ENCODE peak calls at places on chromosomes 16 and 17, in nine cellular contexts. One of them, this sample, is unnamed.

GRCh38 chr17:54932711-54933110 is 32.1 kb downstream of the TOM1L1 start:
- DNase-seq in stimulated activated CD8-positive, alpha-beta memory T cell treated with anti-CD3 and anti-CD28 coated beads, Interleukin-7, amount 100 ng/mL, for 1 hour: no peak
- DNase-seq in foreskin fibroblast: peak
- DNase-seq in astrocyte of the cerebellum: peak
- DNase-seq in SK-N-SH: no peak
- DNase-seq in HFF-Myc: no peak
- DNase-seq in NT2/D1: no peak
- DNase-seq in uterus: no peak
- DNase-seq in endothelial cell of umbilical vein: no peak
- DNase-seq in this sample: no peak

GRCh38 chr16:5056347-5056746 is 9.4 kb downstream of the C16orf89 start:
- DNase-seq in stimulated activated CD8-positive, alpha-beta memory T cell treated with anti-CD3 and anti-CD28 coated beads, Interleukin-7, amount 100 ng/mL, for 1 hour: no peak
- DNase-seq in foreskin fibroblast: peak
- DNase-seq in astrocyte of the cerebellum: no peak
- DNase-seq in SK-N-SH: peak
- DNase-seq in HFF-Myc: no peak
- DNase-seq in NT2/D1: no peak
- DNase-seq in uterus: no peak
- DNase-seq in endothelial cell of umbilical vein: peak
- DNase-seq in this sample: no peak

GRCh38 chr16:48434653-48435318 is 49.6 kb upstream of the SIAH1 start:
- DNase-seq in stimulated activated CD8-positive, alpha-beta memory T cell treated with anti-CD3 and anti-CD28 coated beads, Interleukin-7, amount 100 ng/mL, for 1 hour: no peak
- DNase-seq in foreskin fibroblast: peak
- DNase-seq in astrocyte of the cerebellum: no peak
- DNase-seq in SK-N-SH: no peak
- DNase-seq in HFF-Myc: peak
- DNase-seq in NT2/D1: no peak
- DNase-seq in uterus: no peak
- DNase-seq in endothelial cell of umbilical vein: no peak
- DNase-seq in this sample: no peak

GRCh38 chr17:68981288-68981687 is 26.1 kb upstream of the ABCA8 start:
- DNase-seq in stimulated activated CD8-positive, alpha-beta memory T cell treated with anti-CD3 and anti-CD28 coated beads, Interleukin-7, amount 100 ng/mL, for 1 hour: no peak
- DNase-seq in foreskin fibroblast: peak
- DNase-seq in astrocyte of the cerebellum: peak
- DNase-seq in SK-N-SH: no peak
- DNase-seq in HFF-Myc: peak
- DNase-seq in NT2/D1: no peak
- DNase-seq in uterus: peak
- DNase-seq in endothelial cell of umbilical vein: peak
- DNase-seq in this sample: no peak

GRCh38 chr16:66512589-66513404 is 37.1 kb downstream of the TK2 start:
- DNase-seq in stimulated activated CD8-positive, alpha-beta memory T cell treated with anti-CD3 and anti-CD28 coated beads, Interleukin-7, amount 100 ng/mL, for 1 hour: no peak
- DNase-seq in foreskin fibroblast: peak
- DNase-seq in astrocyte of the cerebellum: no peak
- DNase-seq in SK-N-SH: no peak
- DNase-seq in HFF-Myc: no peak
- DNase-seq in NT2/D1: no peak
- DNase-seq in uterus: no peak
- DNase-seq in endothelial cell of umbilical vein: peak
- DNase-seq in this sample: no peak

GRCh38 chr17:15291674-15292361 is 26.7 kb upstream of the PMP22 start:
- DNase-seq in stimulated activated CD8-positive, alpha-beta memory T cell treated with anti-CD3 and anti-CD28 coated beads, Interleukin-7, amount 100 ng/mL, for 1 hour: no peak
- DNase-seq in foreskin fibroblast: no peak
- DNase-seq in astrocyte of the cerebellum: peak
- DNase-seq in SK-N-SH: no peak
- DNase-seq in HFF-Myc: no peak
- DNase-seq in NT2/D1: no peak
- DNase-seq in uterus: no peak
- DNase-seq in endothelial cell of umbilical vein: no peak
- DNase-seq in this sample: no peak

GRCh38 chr16:80369559-80369958 is 171.2 kb upstream of the DYNLRB2 start:
- DNase-seq in stimulated activated CD8-positive, alpha-beta memory T cell treated with anti-CD3 and anti-CD28 coated beads, Interleukin-7, amount 100 ng/mL, for 1 hour: no peak
- DNase-seq in foreskin fibroblast: peak
- DNase-seq in astrocyte of the cerebellum: peak
- DNase-seq in SK-N-SH: peak
- DNase-seq in HFF-Myc: peak
- DNase-seq in NT2/D1: peak
- DNase-seq in uterus: peak
- DNase-seq in endothelial cell of umbilical vein: peak
- DNase-seq in this sample: peak

GRCh38 chr17:31413871-31414589 is 22.6 kb downstream of the RAB11FIP4 start:
- DNase-seq in stimulated activated CD8-positive, alpha-beta memory T cell treated with anti-CD3 and anti-CD28 coated beads, Interleukin-7, amount 100 ng/mL, for 1 hour: no peak
- DNase-seq in foreskin fibroblast: peak
- DNase-seq in astrocyte of the cerebellum: no peak
- DNase-seq in SK-N-SH: no peak
- DNase-seq in HFF-Myc: peak
- DNase-seq in NT2/D1: no peak
- DNase-seq in uterus: no peak
- DNase-seq in endothelial cell of umbilical vein: no peak
- DNase-seq in this sample: peak

GRCh38 chr17:681738-682137 is 32.9 kb downstream of the VPS53 start:
- DNase-seq in stimulated activated CD8-positive, alpha-beta memory T cell treated with anti-CD3 and anti-CD28 coated beads, Interleukin-7, amount 100 ng/mL, for 1 hour: no peak
- DNase-seq in foreskin fibroblast: peak
- DNase-seq in astrocyte of the cerebellum: no peak
- DNase-seq in SK-N-SH: no peak
- DNase-seq in HFF-Myc: no peak
- DNase-seq in NT2/D1: no peak
- DNase-seq in uterus: no peak
- DNase-seq in endothelial cell of umbilical vein: no peak
- DNase-seq in this sample: peak

GRCh38 chr17:3914319-3914685 is 2.0 kb downstream of the P2RX1 start:
- DNase-seq in stimulated activated CD8-positive, alpha-beta memory T cell treated with anti-CD3 and anti-CD28 coated beads, Interleukin-7, amount 100 ng/mL, for 1 hour: no peak
- DNase-seq in foreskin fibroblast: no peak
- DNase-seq in astrocyte of the cerebellum: no peak
- DNase-seq in SK-N-SH: no peak
- DNase-seq in HFF-Myc: no peak
- DNase-seq in NT2/D1: no peak
- DNase-seq in uterus: no peak
- DNase-seq in endothelial cell of umbilical vein: no peak
- DNase-seq in this sample: no peak

GRCh38 chr16:17377360-17378324 is 93.1 kb downstream of the XYLT1 start:
- DNase-seq in stimulated activated CD8-positive, alpha-beta memory T cell treated with anti-CD3 and anti-CD28 coated beads, Interleukin-7, amount 100 ng/mL, for 1 hour: no peak
- DNase-seq in foreskin fibroblast: peak
- DNase-seq in astrocyte of the cerebellum: no peak
- DNase-seq in SK-N-SH: no peak
- DNase-seq in HFF-Myc: no peak
- DNase-seq in NT2/D1: no peak
- DNase-seq in uterus: peak
- DNase-seq in endothelial cell of umbilical vein: no peak
- DNase-seq in this sample: no peak

GRCh38 chr16:26667271-26667703 is 399.4 kb upstream of the C16orf82 start:
- DNase-seq in stimulated activated CD8-positive, alpha-beta memory T cell treated with anti-CD3 and anti-CD28 coated beads, Interleukin-7, amount 100 ng/mL, for 1 hour: no peak
- DNase-seq in foreskin fibroblast: no peak
- DNase-seq in astrocyte of the cerebellum: no peak
- DNase-seq in SK-N-SH: no peak
- DNase-seq in HFF-Myc: no peak
- DNase-seq in NT2/D1: no peak
- DNase-seq in uterus: no peak
- DNase-seq in endothelial cell of umbilical vein: no peak
- DNase-seq in this sample: no peak

GRCh38 chr17:80826955-80827645 is 164.5 kb upstream of the CHMP6 start:
- DNase-seq in stimulated activated CD8-positive, alpha-beta memory T cell treated with anti-CD3 and anti-CD28 coated beads, Interleukin-7, amount 100 ng/mL, for 1 hour: no peak
- DNase-seq in foreskin fibroblast: peak
- DNase-seq in astrocyte of the cerebellum: peak
- DNase-seq in SK-N-SH: peak
- DNase-seq in HFF-Myc: peak
- DNase-seq in NT2/D1: no peak
- DNase-seq in uterus: peak
- DNase-seq in endothelial cell of umbilical vein: peak
- DNase-seq in this sample: peak

GRCh38 chr17:61470530-61471136 is 18.4 kb downstream of the TBX4 start:
- DNase-seq in stimulated activated CD8-positive, alpha-beta memory T cell treated with anti-CD3 and anti-CD28 coated beads, Interleukin-7, amount 100 ng/mL, for 1 hour: no peak
- DNase-seq in foreskin fibroblast: no peak
- DNase-seq in astrocyte of the cerebellum: no peak
- DNase-seq in SK-N-SH: no peak
- DNase-seq in HFF-Myc: no peak
- DNase-seq in NT2/D1: no peak
- DNase-seq in uterus: no peak
- DNase-seq in endothelial cell of umbilical vein: no peak
- DNase-seq in this sample: no peak

GRCh38 chr17:79691931-79692330 is 38.8 kb upstream of the ENPP7 start:
- DNase-seq in stimulated activated CD8-positive, alpha-beta memory T cell treated with anti-CD3 and anti-CD28 coated beads, Interleukin-7, amount 100 ng/mL, for 1 hour: no peak
- DNase-seq in foreskin fibroblast: no peak
- DNase-seq in astrocyte of the cerebellum: no peak
- DNase-seq in SK-N-SH: no peak
- DNase-seq in HFF-Myc: no peak
- DNase-seq in NT2/D1: no peak
- DNase-seq in uterus: peak
- DNase-seq in endothelial cell of umbilical vein: no peak
- DNase-seq in this sample: no peak

GRCh38 chr16:80751167-80751566 is 53.2 kb downstream of the CDYL2 start:
- DNase-seq in stimulated activated CD8-positive, alpha-beta memory T cell treated with anti-CD3 and anti-CD28 coated beads, Interleukin-7, amount 100 ng/mL, for 1 hour: no peak
- DNase-seq in foreskin fibroblast: peak
- DNase-seq in astrocyte of the cerebellum: peak
- DNase-seq in SK-N-SH: no peak
- DNase-seq in HFF-Myc: no peak
- DNase-seq in NT2/D1: no peak
- DNase-seq in uterus: no peak
- DNase-seq in endothelial cell of umbilical vein: peak
- DNase-seq in this sample: no peak

GRCh38 chr16:4111748-4112696 is 4.2 kb downstream of the ADCY9 start:
- DNase-seq in stimulated activated CD8-positive, alpha-beta memory T cell treated with anti-CD3 and anti-CD28 coated beads, Interleukin-7, amount 100 ng/mL, for 1 hour: no peak
- DNase-seq in foreskin fibroblast: peak
- DNase-seq in astrocyte of the cerebellum: no peak
- DNase-seq in SK-N-SH: no peak
- DNase-seq in HFF-Myc: no peak
- DNase-seq in NT2/D1: no peak
- DNase-seq in uterus: no peak
- DNase-seq in endothelial cell of umbilical vein: no peak
- DNase-seq in this sample: no peak

GRCh38 chr17:58265266-58265665 is 15.5 kb downstream of the MPO start:
- DNase-seq in stimulated activated CD8-positive, alpha-beta memory T cell treated with anti-CD3 and anti-CD28 coated beads, Interleukin-7, amount 100 ng/mL, for 1 hour: no peak
- DNase-seq in foreskin fibroblast: no peak
- DNase-seq in astrocyte of the cerebellum: no peak
- DNase-seq in SK-N-SH: no peak
- DNase-seq in HFF-Myc: no peak
- DNase-seq in NT2/D1: no peak
- DNase-seq in uterus: no peak
- DNase-seq in endothelial cell of umbilical vein: no peak
- DNase-seq in this sample: no peak

This sample was measured in non-pigmented ciliary epithelial cell.